ENCODE peak calls at places on chromosomes 2 and 18, in eight cellular contexts. R, F, W, O, G, L, C and U are unnamed samples.

GRCh38 chr2:217650716-217651360 is 352.0 kb downstream of the TNS1 start:
- DNase-seq in L (peak; percentile 6), W (peak; percentile 84), O (peak; percentile 72), G (no peak), C (peak; percentile 68), R (peak; percentile 41), F (no peak), U (no peak)

GRCh38 chr18:22241806-22242440 is 72.5 kb downstream of the GATA6 start:
- DNase-seq in C (no peak), F (no peak), L (no peak), W (no peak), G (no peak), R (no peak), O (peak; percentile 58), U (no peak)

GRCh38 chr2:144405313-144405710 is 114.6 kb downstream of the ZEB2 start:
- DNase-seq in L (no peak), F (no peak), G (no peak), O (no peak), C (no peak), W (no peak), R (no peak), U (no peak)

GRCh38 chr2:190662754-190663153 is 13.9 kb downstream of the NAB1 start:
- DNase-seq in L (no peak), G (no peak), C (no peak), O (no peak), F (no peak), R (no peak), W (no peak), U (no peak)

GRCh38 chr2:66389651-66390131 is 45.2 kb upstream of the MEIS1 start:
- DNase-seq in L (no peak), R (no peak), F (no peak), W (no peak), O (no peak), G (no peak), C (no peak), U (no peak)

GRCh38 chr2:9809448-9810088 is 33.7 kb upstream of the TAF1B start:
- DNase-seq in L (no peak), W (no peak), O (no peak), C (no peak), F (no peak), G (no peak), R (no peak), U (no peak)

GRCh38 chr18:68991281-68991680 is 193.4 kb downstream of the CCDC102B start:
- DNase-seq in R (no peak), O (no peak), F (no peak), C (no peak), L (no peak), W (no peak), G (no peak), U (no peak)

GRCh38 chr2:30655660-30656059 is 151.6 kb downstream of the CAPN13 start:
- DNase-seq in W (no peak), F (no peak), L (no peak), R (no peak), G (no peak), C (no peak), O (no peak), U (no peak)

GRCh38 chr2:98537390-98537972 is 70.8 kb downstream of the COA5 start:
- DNase-seq in F (no peak), L (no peak), G (peak; percentile 80), C (no peak), W (no peak), O (no peak), R (no peak), U (no peak)

GRCh38 chr18:74268175-74268574 is 23.6 kb downstream of the CYB5A start:
- DNase-seq in O (no peak), C (no peak), L (no peak), G (no peak), F (no peak), W (no peak), R (no peak), U (no peak)

GRCh38 chr2:26650713-26651457 is 9.7 kb upstream of the CIB4 start:
- DNase-seq in R (peak; percentile 16), O (no peak), W (no peak), C (no peak), L (no peak), F (no peak), G (no peak), U (no peak)

GRCh38 chr2:15616429-15616828 is 24.8 kb downstream of the DDX1 start:
- DNase-seq in W (no peak), C (no peak), G (no peak), L (no peak), F (no peak), O (no peak), R (no peak), U (no peak)

GRCh38 chr2:11835403-11835802 is 89.0 kb downstream of the LPIN1 start:
- DNase-seq in L (no peak), W (no peak), O (no peak), C (no peak), G (no peak), R (no peak), F (no peak), U (no peak)

GRCh38 chr2:42999391-42999811 is 207.0 kb upstream of the HAAO start:
- DNase-seq in O (no peak), G (no peak), L (no peak), R (no peak), W (no peak), F (no peak), C (no peak), U (no peak)

GRCh38 chr2:201377218-201377617 is 20.1 kb upstream of the FLACC1 start:
- DNase-seq in W (no peak), G (no peak), F (no peak), L (no peak), O (no peak), R (no peak), C (no peak), U (no peak)

GRCh38 chr18:3683483-3683882 is 233.5 kb downstream of the TGIF1 start:
- DNase-seq in O (no peak), C (no peak), L (no peak), G (no peak), W (no peak), F (no peak), R (no peak), U (no peak)

GRCh38 chr18:77993188-77993981 is 743.7 kb downstream of the GALR1 start:
- DNase-seq in F (no peak), O (no peak), L (no peak), R (no peak), C (no peak), G (no peak), W (no peak), U (no peak)

GRCh38 chr2:111045771-111046444 is 74.8 kb upstream of the BCL2L11 start:
- DNase-seq in L (no peak), G (peak; percentile 62), W (no peak), R (no peak), F (no peak), O (no peak), C (no peak), U (no peak)

GRCh38 chr2:192228685-192229084 is 34.0 kb upstream of the TMEFF2 start:
- DNase-seq in O (no peak), W (no peak), G (no peak), C (no peak), R (no peak), L (no peak), F (no peak), U (no peak)

GRCh38 chr2:150535176-150535575 is 47.7 kb upstream of the RND3 start:
- DNase-seq in C (no peak), W (no peak), L (no peak), R (no peak), F (no peak), O (no peak), G (no peak), U (no peak)

GRCh38 chr2:235685024-235685721 is 191.3 kb downstream of the AGAP1 start:
- DNase-seq in W (no peak), C (peak; percentile 17), F (no peak), L (no peak), G (no peak), R (no peak), O (no peak), U (no peak)

GRCh38 chr2:231613054-231613654 is 20.5 kb downstream of the TEX44 start:
- DNase-seq in G (no peak), F (peak; percentile 48), R (peak; percentile 56), L (no peak), C (no peak), W (no peak), O (no peak), U (peak; percentile 76)
- H3K4me1 ChIP-seq in G (peaks cover 47% of the 10 kb centered on the region), F (peaks cover 20% of the 10 kb centered on the region), R (peaks cover 37% of the 10 kb centered on the region), L (peaks cover 23% of the 10 kb centered on the region), C (peaks cover 19% of the 10 kb centered on the region), W (peaks cover 19% of the 10 kb centered on the region), O (peaks cover 45% of the 10 kb centered on the region), U (peaks cover 4% of the 10 kb centered on the region)

GRCh38 chr18:55419132-55419938 is 168.7 kb downstream of the TCF4 start:
- DNase-seq in O (no peak), R (no peak), W (no peak), F (no peak), L (no peak), G (no peak), C (no peak), U (no peak)
- H3K4me3 ChIP-seq in O (no peak overlapping the region), R (no peak overlapping the region), W (no peak overlapping the region), F (no peak overlapping the region), L (no peak overlapping the region), G (no peak overlapping the region), C (no peak overlapping the region), U (peak overlapping the region; percentile 48)

DNA sequence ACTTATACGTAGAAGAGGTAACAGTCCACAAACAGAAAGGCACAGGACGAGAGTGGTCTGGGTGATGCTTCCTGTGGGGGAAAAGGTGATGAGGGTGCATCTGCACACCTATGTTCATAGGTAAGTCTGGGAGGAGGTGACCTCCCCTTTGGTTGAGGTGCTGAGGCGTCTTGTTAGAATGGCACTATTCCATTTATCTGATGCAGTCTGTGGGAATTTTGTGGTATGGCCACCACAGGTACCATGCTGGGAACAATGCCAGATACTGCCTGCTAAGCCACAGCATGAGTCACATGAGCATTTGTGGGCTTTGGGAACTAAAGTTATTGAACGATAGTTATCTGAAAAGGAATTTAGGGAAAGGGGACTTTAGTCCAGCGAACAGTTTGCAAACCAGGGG is 27.9 kb downstream of the IL37 start:
- DNase-seq in L (no peak), W (no peak), C (no peak), R (no peak), O (peak; percentile 6), G (no peak), F (no peak), U (no peak)
- H3K27ac ChIP-seq in L (no peak overlapping the region), W (no peak overlapping the region), C (no peak overlapping the region), R (no peak overlapping the region), O (no peak overlapping the region), G (no peak overlapping the region), F (no peak overlapping the region), U (no peak overlapping the region)

GRCh38 chr18:63135101-63135500 is 184.5 kb downstream of the BCL2 start:
- DNase-seq in W (no peak), O (no peak), R (no peak), L (no peak), C (no peak), G (no peak), F (no peak), U (no peak)

GRCh38 chr18:63130176-63130575 is 189.4 kb downstream of the BCL2 start:
- DNase-seq in W (no peak), C (no peak), R (no peak), F (no peak), O (no peak), L (no peak), G (no peak), U (no peak)

GRCh38 chr18:63131106-63131943 is 188.2 kb downstream of the BCL2 start:
- DNase-seq in C (peak; percentile 66), G (no peak), O (peak; percentile 66), F (no peak), W (no peak), R (peak; percentile 31), L (peak; percentile 73), U (no peak)

GRCh38 chr18:63132819-63133200 is 186.8 kb downstream of the BCL2 start:
- DNase-seq in G (no peak), O (peak; percentile 43), W (no peak), L (no peak), F (peak; percentile 49), C (no peak), R (no peak), U (no peak)

GRCh38 chr18:63131944-63132818 is 187.4 kb downstream of the BCL2 start:
- DNase-seq in L (no peak), F (no peak), W (no peak), R (no peak), C (no peak), O (no peak), G (no peak), U (no peak)
- H3K4me1 ChIP-seq in L (peaks cover 42% of the 10 kb centered on the region), F (no peaks in the 10 kb centered on the region), W (no peaks in the 10 kb centered on the region), R (no peaks in the 10 kb centered on the region), C (peaks cover 10% of the 10 kb centered on the region), O (peaks cover 19% of the 10 kb centered on the region), G (peaks cover 23% of the 10 kb centered on the region), U (no peaks in the 10 kb centered on the region)